ENCODE peak calls at places on chromosomes 1 and 21, in nine cellular contexts. F is esophagus squamous epithelium; L is endodermal cell; H is adrenal gland; Z is cardiac muscle cell; O is CD4-positive, alpha-beta memory T cell; J is adipocyte; A is breast epithelium; I is thoracic aorta. K is an unnamed sample. For H3K4me1, the result is how much of the 10 kb centered on the place peaks cover.

GRCh38 chr1:30446100-30446499 is 277.3 kb downstream of the MATN1 start:
- DNase-seq in F (no peak), L (peak), H (no peak), Z (no peak), O (no peak), J (no peak), A (no peak), I (no peak), K (no peak)

GRCh38 chr1:220798338-220798737 is 11.6 kb downstream of the MTARC1 start:
- DNase-seq in F (no peak), L (no peak), H (no peak), Z (no peak), O (no peak), J (no peak), A (no peak), I (no peak), K (no peak)

GRCh38 chr1:164480285-164480907 is 78.6 kb upstream of the PBX1 start:
- DNase-seq in F (no peak), L (no peak), H (no peak), Z (no peak), O (no peak), J (no peak), A (no peak), I (no peak), K (no peak)

GRCh38 chr1:12447301-12447700 is 170.7 kb downstream of the DHRS3 start:
- DNase-seq in F (no peak), L (no peak), H (no peak), Z (peak), O (no peak), J (peak), A (peak), I (no peak), K (no peak)

GRCh38 chr1:38046884-38047602 is 450 bp upstream of the POU3F1 start:
- DNase-seq in F (no peak), L (peak), H (peak), Z (peak), O (peak), J (peak), A (peak), I (peak), K (peak)

GRCh38 chr1:24526045-24526444 is 23.4 kb downstream of the RCAN3 start:
- DNase-seq in F (no peak), L (no peak), H (no peak), Z (no peak), O (no peak), J (no peak), A (no peak), I (no peak), K (no peak)

GRCh38 chr1:4108741-4109625 is 208.9 kb upstream of the C1orf174 start:
- DNase-seq in F (no peak), L (no peak), H (no peak), Z (no peak), O (no peak), J (no peak), A (peak), I (no peak), K (no peak)

GRCh38 chr1:10943991-10944730 is 68.3 kb upstream of the TARDBP start:
- DNase-seq in F (no peak), L (peak), H (no peak), Z (peak), O (no peak), J (peak), A (no peak), I (no peak), K (no peak)

GRCh38 chr1:9732123-9732971 is 80.8 kb downstream of the PIK3CD start:
- DNase-seq in F (no peak), L (no peak), H (no peak), Z (no peak), O (no peak), J (no peak), A (no peak), I (no peak), K (no peak)

GRCh38 chr1:197783510-197783948 is 8.2 kb upstream of the DENND1B start:
- DNase-seq in F (no peak), L (no peak), H (no peak), Z (no peak), O (no peak), J (peak), A (no peak), I (no peak), K (no peak)

GRCh38 chr1:182185822-182186756 is 124.6 kb upstream of the ZNF648 start:
- DNase-seq in F (no peak), L (no peak), H (no peak), Z (no peak), O (no peak), J (peak), A (no peak), I (no peak), K (no peak)

GRCh38 chr1:218344814-218345672 is at the start of gene TGFB2:
- DNase-seq in F (no peak), L (no peak), H (peak), Z (peak), O (peak), J (peak), A (peak), I (no peak), K (peak)

GRCh38 chr1:15276691-15277090 is 29.7 kb downstream of the FHAD1 start:
- DNase-seq in F (no peak), L (no peak), H (no peak), Z (no peak), O (no peak), J (no peak), A (no peak), I (no peak), K (no peak)

GRCh38 chr21:42567861-42568260 is 54.2 kb downstream of the SLC37A1 start:
- DNase-seq in F (no peak), L (peak), H (no peak), Z (no peak), O (no peak), J (no peak), A (no peak), I (no peak), K (no peak)

GRCh38 chr1:68496680-68497357 is at the start of gene DEPDC1:
- DNase-seq in F (peak), L (peak), H (peak), Z (peak), O (peak), J (peak), A (peak), I (peak), K (peak)

GRCh38 chr1:204703826-204704612 is 18.5 kb upstream of the LRRN2 start:
- DNase-seq in F (no peak), L (no peak), H (no peak), Z (no peak), O (no peak), J (no peak), A (no peak), I (no peak), K (no peak)

GRCh38 chr1:204706838-204707509 is 21.4 kb upstream of the LRRN2 start:
- DNase-seq in F (no peak), L (peak), H (no peak), Z (no peak), O (no peak), J (no peak), A (no peak), I (no peak), K (no peak)

GRCh38 chr1:204705493-204705811 is 19.9 kb upstream of the LRRN2 start:
- DNase-seq in F (no peak), L (no peak), H (no peak), Z (no peak), O (no peak), J (no peak), A (no peak), I (no peak), K (no peak)

GRCh38 chr1:204704794-204705492 is 19.4 kb upstream of the LRRN2 start:
- DNase-seq in F (no peak), L (no peak), H (no peak), Z (no peak), O (no peak), J (no peak), A (no peak), I (no peak), K (no peak)

GRCh38 chr1:204705888-204706837 is 20.6 kb upstream of the LRRN2 start:
- DNase-seq in F (no peak), L (no peak), H (no peak), Z (no peak), O (no peak), J (no peak), A (peak), I (no peak), K (no peak)
- H3K4me1 ChIP-seq in F (under half), L (under half), H (under half), Z (under half), O (under half), J (under half), A (under half), I (under half), K (under half)

GRCh38 chr1:32868806-32869455 is 1.8 kb downstream of the FNDC5 start:
- DNase-seq in F (no peak), L (no peak), H (no peak), Z (no peak), O (no peak), J (no peak), A (no peak), I (no peak), K (no peak)

GRCh38 chr1:32869844-32870614 is 683 bp downstream of the FNDC5 start:
- DNase-seq in F (no peak), L (peak), H (no peak), Z (no peak), O (no peak), J (no peak), A (no peak), I (no peak), K (no peak)

GRCh38 chr1:32867671-32868070 is 3.0 kb downstream of the FNDC5 start:
- DNase-seq in F (no peak), L (no peak), H (no peak), Z (no peak), O (no peak), J (no peak), A (no peak), I (no peak), K (no peak)

GRCh38 chr1:32867151-32867550 is 3.6 kb downstream of the FNDC5 start:
- DNase-seq in F (no peak), L (no peak), H (no peak), Z (no peak), O (no peak), J (no peak), A (no peak), I (no peak), K (no peak)

GRCh38 chr1:32868085-32868484 is 2.6 kb downstream of the FNDC5 start:
- DNase-seq in F (no peak), L (no peak), H (no peak), Z (no peak), O (no peak), J (no peak), A (no peak), I (no peak), K (no peak)
- H3K4me1 ChIP-seq in F (under half), L (under half), H (under half), Z (under half), O (under half), J (under half), A (under half), I (half or more), K (under half)

GRCh38 chr1:61162513-61163274 is 80.3 kb downstream of the NFIA start:
- DNase-seq in F (no peak), L (no peak), H (no peak), Z (no peak), O (no peak), J (no peak), A (no peak), I (no peak), K (no peak)
- H3K4me1 ChIP-seq in F (under half), L (under half), H (under half), Z (under half), O (under half), J (under half), A (under half), I (half or more), K (under half)

GRCh38 chr1:228151526-228151925 is 1.8 kb downstream of the GJC2 start:
- DNase-seq in F (no peak), L (peak), H (no peak), Z (no peak), O (no peak), J (no peak), A (no peak), I (no peak), K (no peak)
- H3K4me1 ChIP-seq in F (under half), L (under half), H (under half), Z (under half), O (under half), J (under half), A (under half), I (under half), K (under half)

GRCh38 chr1:34983700-34984355 is 1.3 kb downstream of the TMEM35B start:
- DNase-seq in F (no peak), L (no peak), H (no peak), Z (peak), O (no peak), J (no peak), A (no peak), I (no peak), K (no peak)
- H3K4me1 ChIP-seq in F (under half), L (under half), H (under half), Z (under half), O (under half), J (under half), A (under half), I (under half), K (under half)

GRCh38 chr1:234616644-234617043 is 6.7 kb upstream of the IRF2BP2 start:
- DNase-seq in F (no peak), L (no peak), H (no peak), Z (peak), O (no peak), J (peak), A (peak), I (no peak), K (no peak)
- H3K4me1 ChIP-seq in F (under half), L (under half), H (under half), Z (under half), O (under half), J (half or more), A (under half), I (half or more), K (half or more)

DNA sequence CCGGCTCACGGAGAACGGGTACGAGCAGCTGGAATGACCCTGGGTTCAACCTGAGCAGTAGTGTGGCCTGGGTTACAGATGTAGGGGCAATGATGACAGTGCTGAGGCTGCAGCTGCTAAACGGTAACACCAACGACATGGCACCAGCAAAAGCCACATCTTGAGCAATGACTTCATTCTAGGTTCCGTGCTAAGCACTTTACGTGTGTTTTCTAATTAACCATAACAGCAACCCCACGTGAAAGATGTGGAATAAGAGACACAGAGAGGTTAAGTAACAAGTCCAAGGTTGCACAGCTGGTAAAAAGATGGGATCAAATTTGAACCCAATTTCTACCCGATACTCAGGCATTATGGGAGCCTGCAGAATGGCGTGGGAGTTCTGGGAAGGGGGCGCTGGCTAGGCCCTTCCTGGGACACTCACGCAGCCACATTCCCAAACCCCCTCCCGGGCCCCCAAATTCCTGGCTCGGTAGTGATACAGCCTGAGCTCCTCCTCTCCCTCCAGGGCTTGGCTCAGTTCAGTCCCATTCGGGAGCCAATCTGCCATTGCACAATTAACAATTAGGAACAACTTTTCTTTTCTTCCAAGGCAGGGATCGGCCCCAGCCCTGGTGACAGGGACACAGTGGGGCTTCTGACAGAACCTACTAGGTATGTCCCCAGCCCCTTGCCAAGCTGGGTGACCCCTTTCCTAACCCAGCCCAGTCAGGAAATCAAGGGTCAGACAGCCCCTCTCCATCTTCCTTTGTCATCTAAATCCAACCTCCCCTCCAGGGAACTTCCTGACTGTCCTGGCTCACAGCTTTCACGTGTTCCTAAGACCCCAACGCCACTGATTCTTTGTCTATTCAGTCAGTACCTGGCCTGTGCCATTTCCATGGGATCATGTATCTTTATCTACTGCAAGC is 23.9 kb upstream of the ECE1 start:
- DNase-seq in F (no peak), L (peak), H (no peak), Z (no peak), O (no peak), J (peak), A (peak), I (no peak), K (peak)
- H3K4me1 ChIP-seq in F (under half), L (under half), H (half or more), Z (under half), O (under half), J (half or more), A (under half), I (half or more), K (under half)